ENCODE peak calls at places on chromosomes 11 and 22, in eight cellular contexts. O is transverse colon, S is tibial nerve, Q is A549, N is ovary, I is suprapubic skin, T is GM12878, P is H1. B is an unnamed sample.

GRCh38 chr11:102633385-102634026 is 8.4 kb upstream of the MMP20 start:
- DNase-seq in T (no peak), S (no peak), P (no peak), I (no peak), O (no peak), Q (no peak), N (no peak), B (no peak)

GRCh38 chr22:32307055-32307454 is 50.6 kb upstream of the RFPL3 start:
- DNase-seq in P (no peak), N (no peak), O (no peak), S (no peak), I (no peak), Q (no peak), T (no peak), B (no peak)

GRCh38 chr11:79896258-79896657 is 455.4 kb upstream of the TENM4 start:
- DNase-seq in O (no peak), N (no peak), T (no peak), P (no peak), S (no peak), I (no peak), Q (no peak), B (no peak)

GRCh38 chr11:125931681-125932080 is 14.2 kb upstream of the VSIG10L2 start:
- DNase-seq in I (no peak), P (no peak), Q (no peak), O (no peak), T (no peak), N (no peak), S (no peak), B (no peak)

GRCh38 chr11:15057352-15057751 is 16.0 kb upstream of the CALCB start:
- DNase-seq in I (no peak), Q (no peak), P (no peak), T (no peak), S (no peak), N (no peak), O (no peak), B (no peak)

GRCh38 chr11:62266558-62266957 is 3.4 kb upstream of the SCGB2A2 start:
- DNase-seq in T (no peak), I (no peak), O (no peak), S (no peak), Q (no peak), P (no peak), N (no peak), B (no peak)

GRCh38 chr11:73156114-73156513 is 14.0 kb upstream of the FCHSD2 start:
- DNase-seq in O (no peak), Q (no peak), I (peak; percentile 21), N (peak; percentile 3), S (no peak), T (no peak), P (no peak), B (peak; percentile 13)

GRCh38 chr11:18452927-18453326 is 2.7 kb upstream of the LDHAL6A start:
- DNase-seq in S (no peak), T (no peak), P (no peak), N (no peak), I (no peak), Q (no peak), O (no peak), B (no peak)

GRCh38 chr11:44519989-44520737 is 45.3 kb upstream of the CD82 start:
- DNase-seq in I (no peak), N (peak; percentile 58), S (peak; percentile 17), O (no peak), P (no peak), Q (no peak), T (no peak), B (peak; percentile 75)

GRCh38 chr11:94885133-94885532 is 88.2 kb downstream of the CWC15 start:
- DNase-seq in O (no peak), N (no peak), S (no peak), I (no peak), P (no peak), Q (no peak), T (peak; percentile 31), B (no peak)

GRCh38 chr11:112024178-112024777 is 930 bp upstream of the DLAT start:
- DNase-seq in N (no peak), P (no peak), Q (no peak), T (no peak), S (no peak), I (no peak), O (no peak), B (no peak)

GRCh38 chr11:114059984-114060401 is 482 bp downstream of the ZBTB16 start:
- DNase-seq in N (no peak), T (no peak), Q (no peak), S (no peak), O (peak; percentile 49), P (peak; percentile 61), I (no peak), B (peak; percentile 77)

GRCh38 chr11:70399681-70400112 is 1.4 kb downstream of the CTTN start:
- DNase-seq in N (peak; percentile 94), Q (peak; percentile 94), O (peak; percentile 74), I (peak; percentile 87), S (peak; percentile 78), T (no peak), P (peak; percentile 57), B (peak; percentile 94)

GRCh38 chr11:11738370-11738769 is 103.4 kb upstream of the USP47 start:
- DNase-seq in P (no peak), I (no peak), O (no peak), Q (no peak), N (no peak), S (no peak), T (no peak), B (no peak)

GRCh38 chr11:73296501-73297230 is 11.4 kb upstream of the ARHGEF17 start:
- DNase-seq in I (no peak), Q (no peak), P (no peak), T (no peak), N (no peak), S (no peak), O (no peak), B (no peak)

GRCh38 chr22:40153186-40153585 is 24.5 kb upstream of the TNRC6B start:
- DNase-seq in S (no peak), O (no peak), Q (no peak), I (no peak), P (no peak), N (no peak), T (no peak), B (no peak)

GRCh38 chr11:113119074-113119473 is 157.9 kb downstream of the NCAM1 start:
- DNase-seq in Q (no peak), O (no peak), N (peak; percentile 28), I (no peak), T (no peak), P (no peak), S (no peak), B (no peak)

GRCh38 chr11:128686745-128687177 is 7.1 kb upstream of the FLI1 start:
- DNase-seq in I (no peak), Q (no peak), P (peak; percentile 71), O (peak; percentile 63), N (no peak), S (no peak), T (no peak), B (peak; percentile 70)

GRCh38 chr11:12731841-12732336 is 57.7 kb downstream of the TEAD1 start:
- DNase-seq in I (no peak), P (no peak), Q (no peak), T (no peak), S (no peak), O (no peak), N (no peak), B (no peak)

GRCh38 chr11:69245491-69246345 is 48.2 kb upstream of the MYEOV start:
- DNase-seq in P (no peak), N (no peak), Q (no peak), S (no peak), O (no peak), I (peak; percentile 69), T (no peak), B (peak; percentile 28)

GRCh38 chr11:112288021-112288420 is 27.4 kb upstream of the PLET1 start:
- DNase-seq in T (no peak), N (no peak), O (no peak), P (no peak), I (no peak), Q (no peak), S (no peak), B (no peak)

GRCh38 chr11:3609416-3610265 is 32.2 kb downstream of the ART5 start:
- DNase-seq in S (peak; percentile 46), Q (peak; percentile 47), I (no peak), T (no peak), O (no peak), P (peak; percentile 64), N (no peak), B (no peak)

GRCh38 chr11:65452806-65453490 is 30.4 kb downstream of the NEAT1 start:
- DNase-seq in S (no peak), O (no peak), Q (no peak), T (no peak), N (no peak), I (peak; percentile 79), P (no peak), B (no peak)

DNA sequence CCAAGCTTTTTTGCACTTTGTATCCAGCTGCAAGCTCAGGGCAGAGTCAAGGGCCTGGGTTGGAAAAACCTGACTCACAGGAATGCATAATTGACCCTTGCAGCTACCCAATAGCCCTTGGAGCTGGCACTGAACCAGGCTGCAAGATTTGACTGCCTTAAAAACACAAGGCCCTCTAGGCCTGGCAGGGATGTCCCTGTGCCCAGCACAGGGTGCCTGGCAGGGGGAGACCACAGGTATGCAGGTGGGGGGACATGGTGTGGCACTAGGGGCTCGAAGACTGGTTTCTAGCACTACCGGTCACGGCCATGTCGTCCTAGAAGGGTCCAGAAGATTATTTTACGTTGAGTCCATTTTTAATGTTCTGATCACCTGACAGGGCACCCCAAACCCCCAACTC is 30.2 kb downstream of the SBF1 start:
- DNase-seq in I (no peak), O (peak; percentile 62), P (no peak), Q (no peak), T (no peak), N (peak; percentile 70), S (peak; percentile 40), B (no peak)
- TF ChIP-seq EP300 in I (no peak), O (no peak), P (no peak), Q (no peak), T (no peak), N (no peak), S (no peak), B (no peak)

GRCh38 chr22:49657974-49658550 is 169.6 kb downstream of the BRD1 start:
- DNase-seq in I (no peak), T (no peak), N (no peak), P (no peak), Q (no peak), S (no peak), O (no peak), B (peak; percentile 58)
- H3K4me3 ChIP-seq in I (no peak overlapping the region), T (no peak overlapping the region), N (no peak overlapping the region), P (no peak overlapping the region), Q (no peak overlapping the region), S (no peak overlapping the region), O (no peak overlapping the region), B (no peak overlapping the region)

GRCh38 chr22:37741312-37741795 is 44.5 kb downstream of the TRIOBP start:
- DNase-seq in T (no peak), S (peak; percentile 93), N (peak; percentile 97), I (peak; percentile 93), P (peak; percentile 49), Q (peak; percentile 35), O (peak; percentile 81), B (peak; percentile 99)
- TF ChIP-seq EP300 in T (no peak), S (no peak), N (peak; percentile 47), I (no peak), P (no peak), Q (no peak), O (peak; percentile 73), B (peak; percentile 90)

DNA sequence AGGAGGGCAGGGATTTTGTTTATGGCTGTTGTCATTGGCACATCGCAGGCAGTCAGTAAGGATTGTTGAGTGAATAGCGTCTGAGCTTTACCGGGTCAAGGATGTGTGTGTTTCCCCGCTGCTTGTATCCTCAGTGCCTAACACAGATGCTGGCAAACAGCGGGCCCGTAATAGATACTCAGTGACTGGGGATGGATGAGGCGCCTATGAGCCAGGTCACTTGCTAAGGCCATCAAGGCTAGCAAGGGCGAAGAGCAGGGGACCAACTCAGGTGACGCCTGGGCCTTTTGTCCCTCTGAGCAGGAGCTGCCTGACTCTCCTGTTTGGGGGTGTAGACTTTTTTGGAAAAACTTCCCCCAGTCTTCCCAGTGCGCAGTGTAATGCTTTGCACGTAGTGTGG is 118.1 kb downstream of the HIPK3 start:
- DNase-seq in I (no peak), S (no peak), O (no peak), Q (no peak), P (no peak), T (no peak), N (no peak), B (no peak)
- H3K4me3 ChIP-seq in I (peak overlapping the region; percentile 67), S (no peak overlapping the region), O (no peak overlapping the region), Q (peak overlapping the region; percentile 68), P (peak overlapping the region; percentile 59), T (peak overlapping the region; percentile 50), N (no peak overlapping the region), B (no peak overlapping the region)

B was measured in sigmoid colon.